ENCODE peak calls at places on chromosomes 2 and 18, in four cellular contexts. H is K562, M is H1, R is A549. Q is an unnamed sample.

GRCh38 chr18:44935455-44935854 is 254.8 kb downstream of the SETBP1 start:
- DNase-seq in H (no peak), M (no peak), R (no peak), Q (no peak)

GRCh38 chr18:79571221-79572092 is 108.1 kb upstream of the CTDP1 start:
- DNase-seq in H (no peak), M (peak), R (no peak), Q (no peak)

GRCh38 chr2:85734015-85734414 is 19.8 kb upstream of the ATOH8 start:
- DNase-seq in H (no peak), M (no peak), R (no peak), Q (no peak)

GRCh38 chr18:80109676-80110078 is 615 bp downstream of the ADNP2 start:
- DNase-seq in H (no peak), M (peak), R (peak), Q (no peak)

GRCh38 chr2:113133696-113134558 is 6.5 kb downstream of the IL1RN start:
- DNase-seq in H (no peak), M (peak), R (no peak), Q (no peak)

GRCh38 chr2:18055290-18055689 is 176.8 kb downstream of the KCNS3 start:
- DNase-seq in H (no peak), M (no peak), R (no peak), Q (no peak)

GRCh38 chr2:241836257-241836656 is 22.4 kb downstream of the PDCD1 start:
- DNase-seq in H (no peak), M (no peak), R (no peak), Q (no peak)

GRCh38 chr2:48755473-48755872 is at the start of gene LHCGR:
- DNase-seq in H (no peak), M (peak), R (no peak), Q (no peak)

GRCh38 chr18:74507927-74508326 is 11.8 kb downstream of the CNDP2 start:
- DNase-seq in H (no peak), M (no peak), R (no peak), Q (no peak)

GRCh38 chr2:44753552-44754285 is 187.8 kb upstream of the SIX3 start:
- DNase-seq in H (no peak), M (no peak), R (no peak), Q (no peak)

GRCh38 chr2:226953826-226954225 is 118.0 kb downstream of the RHBDD1 start:
- DNase-seq in H (no peak), M (no peak), R (no peak), Q (no peak)

GRCh38 chr2:44275915-44276279 is 617 bp downstream of the SLC3A1 start:
- DNase-seq in H (no peak), M (no peak), R (no peak), Q (no peak)

GRCh38 chr2:12167525-12168317 is 421.3 kb downstream of the LPIN1 start:
- DNase-seq in H (no peak), M (peak), R (no peak), Q (peak)

GRCh38 chr2:134217924-134218323 is 35.9 kb upstream of the MGAT5 start:
- DNase-seq in H (no peak), M (no peak), R (no peak), Q (no peak)

GRCh38 chr18:48627216-48627615 is 88.4 kb downstream of the CTIF start:
- DNase-seq in H (no peak), M (no peak), R (no peak), Q (no peak)

GRCh38 chr2:72143441-72144356 is 4.0 kb downstream of the CYP26B1 start:
- DNase-seq in H (no peak), M (peak), R (no peak), Q (no peak)

GRCh38 chr2:75140288-75140687 is 59.0 kb downstream of the TACR1 start:
- DNase-seq in H (no peak), M (no peak), R (no peak), Q (no peak)

GRCh38 chr2:16335947-16336346 is 329.7 kb downstream of the CYRIA start:
- DNase-seq in H (no peak), M (no peak), R (no peak), Q (no peak)

GRCh38 chr2:21270658-21271057 is 146.9 kb downstream of the TDRD15 start:
- DNase-seq in H (no peak), M (no peak), R (no peak), Q (no peak)

GRCh38 chr2:240631561-240632290 is 6.4 kb downstream of the GPR35 start:
- DNase-seq in H (no peak), M (no peak), R (no peak), Q (no peak)

GRCh38 chr2:3678212-3678611 is 20.2 kb downstream of the ALLC start:
- DNase-seq in H (no peak), M (no peak), R (no peak), Q (no peak)

GRCh38 chr2:178413472-178414265 is 37.3 kb downstream of the PRKRA start:
- DNase-seq in H (peak), M (peak), R (peak), Q (peak)

GRCh38 chr2:168686485-168687191 is 115.8 kb upstream of the NOSTRIN start:
- DNase-seq in H (no peak), M (no peak), R (no peak), Q (no peak)

GRCh38 chr2:15860760-15861159 is 79.6 kb upstream of the MYCN start:
- DNase-seq in H (no peak), M (no peak), R (no peak), Q (no peak)

GRCh38 chr2:133777607-133778006 is 209.3 kb upstream of the NCKAP5 start:
- DNase-seq in H (no peak), M (no peak), R (no peak), Q (no peak)

GRCh38 chr2:169452080-169452479 is 27.2 kb upstream of the BBS5 start:
- DNase-seq in H (peak), M (no peak), R (peak), Q (peak)

GRCh38 chr18:5627756-5628511 is 84.1 kb upstream of the EPB41L3 start:
- DNase-seq in H (no peak), M (no peak), R (no peak), Q (no peak)

GRCh38 chr2:32227492-32227891 is 37.2 kb downstream of the NLRC4 start:
- DNase-seq in H (no peak), M (no peak), R (no peak), Q (no peak)

GRCh38 chr18:35808796-35809195 is 163.7 kb upstream of the RMP24 start:
- DNase-seq in H (no peak), M (no peak), R (no peak), Q (no peak)

GRCh38 chr2:15640291-15640711 is 48.6 kb downstream of the DDX1 start:
- DNase-seq in H (peak), M (no peak), R (no peak), Q (peak)

GRCh38 chr2:176768185-176768584 is 444.4 kb upstream of the HNRNPA3 start:
- DNase-seq in H (no peak), M (no peak), R (no peak), Q (no peak)

GRCh38 chr18:23547806-23548205 is 38.5 kb downstream of the NPC1 start:
- DNase-seq in H (no peak), M (no peak), R (peak), Q (peak)

GRCh38 chr2:98761267-98761781 is 30.4 kb upstream of the MGAT4A start:
- DNase-seq in H (no peak), M (no peak), R (no peak), Q (peak)

GRCh38 chr2:15170068-15170775 is 390.9 kb downstream of the NBAS start:
- DNase-seq in H (no peak), M (no peak), R (no peak), Q (no peak)

GRCh38 chr18:31429623-31430022 is 17.9 kb upstream of the DSG3 start:
- DNase-seq in H (no peak), M (no peak), R (peak), Q (no peak)

GRCh38 chr2:65350714-65351113 is 81.7 kb downstream of the SPRED2 start:
- DNase-seq in H (peak), M (no peak), R (peak), Q (no peak)

GRCh38 chr2:65351948-65352595 is 80.3 kb downstream of the SPRED2 start:
- DNase-seq in H (no peak), M (no peak), R (no peak), Q (no peak)

GRCh38 chr2:65351234-65351947 is 81.0 kb downstream of the SPRED2 start:
- DNase-seq in H (peak), M (no peak), R (no peak), Q (no peak)

GRCh38 chr2:65347913-65348312 is 84.5 kb downstream of the SPRED2 start:
- DNase-seq in H (no peak), M (no peak), R (no peak), Q (no peak)

GRCh38 chr2:65349863-65350262 is 82.5 kb downstream of the SPRED2 start:
- DNase-seq in H (peak), M (no peak), R (no peak), Q (peak)
- TF ChIP-seq PHF8 in H (no peak), M (no peak), R (no peak), Q (no peak)

DNA sequence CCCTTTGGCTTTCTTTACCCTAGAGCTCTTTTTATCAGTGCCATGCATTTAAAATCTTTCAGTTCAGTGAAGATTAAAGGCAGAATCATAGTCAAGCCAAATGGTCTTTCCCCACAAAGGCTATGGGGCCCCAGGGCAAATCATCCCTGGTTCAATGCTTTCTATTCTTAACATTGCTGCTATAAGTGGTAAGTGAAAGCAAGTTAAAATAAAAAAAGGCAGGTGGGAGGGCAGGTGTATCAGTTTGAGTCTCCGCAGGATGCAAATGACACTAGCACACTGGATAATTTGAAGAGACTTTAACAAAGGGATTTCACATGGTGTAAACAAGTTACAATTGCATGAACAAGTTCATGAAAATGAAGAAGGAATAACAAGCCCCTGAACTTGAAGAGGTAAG is 757.4 kb downstream of the SATB2 start:
- DNase-seq in H (no peak), M (no peak), R (no peak), Q (no peak)
- H3K27ac ChIP-seq in H (no peak), M (no peak), R (no peak), Q (no peak)

GRCh38 chr2:95231723-95232122 is 24.4 kb downstream of the ZNF892 start:
- DNase-seq in H (peak), M (peak), R (peak), Q (peak)
- TF ChIP-seq PHF8 in H (no peak), M (no peak), R (no peak), Q (no peak)

GRCh38 chr18:11780042-11780441 is 71.2 kb upstream of the CHMP1B start:
- DNase-seq in H (no peak), M (no peak), R (no peak), Q (no peak)

GRCh38 chr18:11784905-11785304 is 66.3 kb upstream of the CHMP1B start:
- DNase-seq in H (no peak), M (no peak), R (no peak), Q (no peak)

GRCh38 chr18:11791131-11791530 is 60.1 kb upstream of the CHMP1B start:
- DNase-seq in H (no peak), M (no peak), R (no peak), Q (no peak)

GRCh38 chr18:11783716-11784331 is 67.4 kb upstream of the CHMP1B start:
- DNase-seq in H (no peak), M (no peak), R (no peak), Q (no peak)

DNA sequence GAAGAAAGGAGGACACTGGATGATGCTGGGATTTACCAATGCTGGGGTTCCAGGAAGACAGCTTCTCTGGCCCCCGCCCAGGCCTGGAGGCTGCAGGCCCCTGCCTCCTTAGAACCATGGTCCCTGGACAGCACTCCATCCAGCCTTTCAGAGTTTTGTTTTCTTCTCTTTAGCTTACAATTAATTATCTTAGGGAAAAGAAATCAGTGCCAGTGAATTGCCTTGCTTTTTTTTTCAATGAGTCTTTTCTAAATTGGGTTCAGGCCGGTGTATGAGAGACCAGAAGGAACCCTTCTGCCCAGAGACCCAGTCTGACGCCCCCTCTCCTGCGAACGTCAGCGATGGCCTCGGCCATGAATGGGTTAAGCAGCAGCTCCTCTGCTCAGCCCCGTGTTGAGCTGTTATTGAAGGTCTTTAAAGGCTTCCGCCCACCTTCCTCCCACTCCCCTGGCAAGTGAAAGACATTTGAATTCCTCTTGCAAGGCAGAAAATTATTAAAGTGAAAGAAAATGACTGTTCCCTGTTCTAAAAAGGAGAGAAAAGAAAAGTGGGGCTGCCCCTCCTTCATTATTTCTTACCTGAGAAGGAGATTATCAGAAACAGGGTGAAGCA is 65.7 kb upstream of the CHMP1B start:
- DNase-seq in H (no peak), M (no peak), R (no peak), Q (no peak)
- H3K27ac ChIP-seq in H (no peak), M (no peak), R (no peak), Q (no peak)

DNA sequence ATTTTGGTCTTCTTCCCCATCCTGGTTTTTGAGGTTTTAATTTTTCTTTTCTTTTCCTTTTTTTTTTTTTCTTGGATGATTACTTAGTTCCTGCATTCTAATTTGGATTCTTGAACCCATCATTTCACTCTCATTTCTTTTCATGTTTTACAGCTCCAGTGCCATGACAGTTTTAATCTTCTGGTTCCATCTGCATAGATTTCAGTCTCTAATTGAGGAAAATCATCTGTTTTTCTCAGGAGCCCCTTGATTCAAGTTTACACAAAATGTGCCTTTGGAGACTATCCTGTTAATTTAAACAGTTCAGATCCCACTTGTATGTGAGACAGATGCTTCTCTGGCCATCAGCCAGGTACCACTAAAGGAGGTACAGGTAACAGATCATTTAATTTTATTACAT is 379.9 kb downstream of the PIK3C3 start:
- DNase-seq in H (no peak), M (no peak), R (no peak), Q (no peak)
- TF ChIP-seq PHF8 in H (no peak), M (no peak), R (no peak), Q (no peak)

GRCh38 chr2:207617011-207617671 is 8.1 kb downstream of the METTL21A start:
- DNase-seq in H (no peak), M (peak), R (peak), Q (no peak)

GRCh38 chr2:207619764-207620203 is 5.4 kb downstream of the METTL21A start:
- DNase-seq in H (no peak), M (no peak), R (no peak), Q (peak)

GRCh38 chr2:207614824-207615223 is 10.4 kb downstream of the METTL21A start:
- DNase-seq in H (no peak), M (no peak), R (no peak), Q (no peak)

GRCh38 chr2:207621640-207622039 is 3.6 kb downstream of the METTL21A start:
- DNase-seq in H (no peak), M (no peak), R (no peak), Q (no peak)

DNA sequence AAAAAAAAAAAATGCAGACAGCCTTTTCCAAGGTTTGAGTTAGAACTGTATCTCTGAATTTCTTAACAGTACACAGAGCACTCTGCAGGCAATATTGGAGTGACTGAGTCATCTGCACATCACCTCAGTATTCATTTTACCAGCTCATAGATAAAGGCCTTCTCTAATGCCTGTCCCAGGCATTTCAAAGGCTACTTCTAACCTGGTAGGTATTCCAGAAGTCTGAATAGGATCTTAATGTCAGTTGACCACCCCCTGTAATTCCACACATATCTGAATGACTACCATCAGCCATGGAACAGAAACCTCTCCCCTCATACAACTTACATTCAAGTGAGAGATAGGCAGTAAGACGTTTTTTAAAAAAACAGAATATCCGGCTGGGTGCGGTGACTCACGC is 9.0 kb downstream of the METTL21A start:
- DNase-seq in H (no peak), M (peak), R (no peak), Q (no peak)
- H3K27ac ChIP-seq in H (no peak), M (no peak), R (peak), Q (no peak)

DNA sequence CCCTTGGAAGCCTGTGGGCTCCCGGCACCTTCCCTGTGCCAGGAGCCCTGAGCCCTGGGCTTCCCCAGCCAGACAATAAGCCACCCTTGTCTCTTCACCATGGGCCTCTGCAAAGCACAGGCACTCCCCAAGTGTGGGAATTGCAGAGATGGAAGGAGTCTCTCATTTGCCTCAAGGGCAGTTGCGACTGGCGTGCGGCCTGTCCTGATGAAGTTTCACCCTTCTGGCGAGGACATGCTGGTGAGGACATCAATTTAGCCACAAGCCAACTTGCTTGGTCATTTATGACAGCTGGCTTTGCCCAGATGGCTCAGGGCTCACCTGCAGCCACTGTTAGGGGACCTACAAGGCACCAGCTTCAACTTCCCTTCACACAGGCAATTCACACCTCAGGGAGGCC is 180.2 kb downstream of the ANAPC1 start:
- DNase-seq in H (no peak), M (no peak), R (no peak), Q (no peak)
- TF ChIP-seq PHF8 in H (no peak), M (no peak), R (no peak), Q (no peak)

Q was measured in HepG2.